ENCODE peak calls at places on chromosomes 12 and 14, in five cellular contexts. F, Q, O, D and Z are unnamed samples.

GRCh38 chr12:34333337-34333736 is 311.0 kb downstream of the ALG10 start:
- DNase-seq in F (no peak), Q (no peak), O (no peak), D (no peak), Z (no peak)

GRCh38 chr14:101601603-101602465 is 40.5 kb downstream of the DIO3 start:
- DNase-seq in F (peak; percentile 45), Q (no peak), O (peak; percentile 9), D (no peak), Z (no peak)

GRCh38 chr12:114691196-114691595 is 7.2 kb upstream of the TBX3 start:
- DNase-seq in F (peak; percentile 49), Q (no peak), O (no peak), D (no peak), Z (peak; percentile 82)

GRCh38 chr12:56758728-56759269 is 4.3 kb upstream of the HSD17B6 start:
- DNase-seq in F (no peak), Q (no peak), O (no peak), D (no peak), Z (no peak)

GRCh38 chr14:74275265-74275841 is 27.4 kb downstream of the ABCD4 start:
- DNase-seq in F (no peak), Q (no peak), O (no peak), D (no peak), Z (no peak)

GRCh38 chr12:16606936-16607335 is 974 bp upstream of the LMO3 start:
- DNase-seq in F (peak; percentile 74), Q (no peak), O (no peak), D (no peak), Z (peak; percentile 68)

GRCh38 chr12:52698634-52699340 is 4.5 kb downstream of the KRT77 start:
- DNase-seq in F (no peak), Q (no peak), O (no peak), D (no peak), Z (no peak)

GRCh38 chr14:35167496-35167895 is 45.1 kb downstream of the PRORP start:
- DNase-seq in F (no peak), Q (no peak), O (no peak), D (no peak), Z (no peak)

GRCh38 chr12:29131539-29131938 is 17.5 kb upstream of the FAR2 start:
- DNase-seq in F (no peak), Q (no peak), O (no peak), D (no peak), Z (no peak)

GRCh38 chr14:91399868-91400640 is 17.6 kb downstream of the CCDC88C start:
- DNase-seq in F (peak; percentile 64), Q (no peak), O (no peak), D (no peak), Z (no peak)

GRCh38 chr14:35385042-35385839 is 19.3 kb downstream of the NFKBIA start:
- DNase-seq in F (peak; percentile 71), Q (peak; percentile 84), O (peak; percentile 85), D (no peak), Z (peak; percentile 97)

GRCh38 chr12:39931857-39932256 is 174.0 kb downstream of the SLC2A13 start:
- DNase-seq in F (no peak), Q (no peak), O (no peak), D (no peak), Z (no peak)

GRCh38 chr12:79294590-79294989 is 396.2 kb downstream of the PAWR start:
- DNase-seq in F (no peak), Q (no peak), O (no peak), D (no peak), Z (no peak)

GRCh38 chr14:85276829-85277228 is 253.1 kb upstream of the FLRT2 start:
- DNase-seq in F (no peak), Q (no peak), O (no peak), D (no peak), Z (no peak)